ENCODE peak calls at places on chromosome 2, in four cellular contexts. One of them, this sample, is unnamed.

GRCh38 chr2:47339745-47340541 is 63.0 kb upstream of the MSH2 start:
- DNase-seq in transverse colon: peak; percentile 63
- DNase-seq in ovary: no peak
- DNase-seq in tibial nerve: no peak
- DNase-seq in this sample: peak; percentile 35

GRCh38 chr2:233048569-233049193 is 11.5 kb upstream of the INPP5D start:
- DNase-seq in transverse colon: no peak
- DNase-seq in ovary: no peak
- DNase-seq in tibial nerve: no peak
- DNase-seq in this sample: no peak

GRCh38 chr2:96144481-96145027 is 686 bp downstream of the DUSP2 start:
- DNase-seq in transverse colon: peak; percentile 52
- DNase-seq in ovary: no peak
- DNase-seq in tibial nerve: no peak
- DNase-seq in this sample: no peak

GRCh38 chr2:222289280-222290250 is 9.2 kb downstream of the PAX3 start:
- DNase-seq in transverse colon: no peak
- DNase-seq in ovary: no peak
- DNase-seq in tibial nerve: no peak
- DNase-seq in this sample: no peak

GRCh38 chr2:232458051-232458660 is 2.2 kb downstream of the ALPI start:
- DNase-seq in transverse colon: no peak
- DNase-seq in ovary: no peak
- DNase-seq in tibial nerve: no peak
- DNase-seq in this sample: no peak

GRCh38 chr2:20722592-20722991 is 55.6 kb downstream of the GDF7 start:
- DNase-seq in transverse colon: no peak
- DNase-seq in ovary: no peak
- DNase-seq in tibial nerve: no peak
- DNase-seq in this sample: no peak

GRCh38 chr2:54969940-54970338 is 80.3 kb downstream of the RTN4 start:
- DNase-seq in transverse colon: no peak
- DNase-seq in ovary: no peak
- DNase-seq in tibial nerve: no peak
- DNase-seq in this sample: no peak

GRCh38 chr2:32745191-32745590 is 117.3 kb downstream of the TTC27 start:
- DNase-seq in transverse colon: no peak
- DNase-seq in ovary: no peak
- DNase-seq in tibial nerve: no peak
- DNase-seq in this sample: no peak

GRCh38 chr2:118310878-118311442 is 222.7 kb downstream of the INSIG2 start:
- DNase-seq in transverse colon: no peak
- DNase-seq in ovary: no peak
- DNase-seq in tibial nerve: no peak
- DNase-seq in this sample: no peak

DNA sequence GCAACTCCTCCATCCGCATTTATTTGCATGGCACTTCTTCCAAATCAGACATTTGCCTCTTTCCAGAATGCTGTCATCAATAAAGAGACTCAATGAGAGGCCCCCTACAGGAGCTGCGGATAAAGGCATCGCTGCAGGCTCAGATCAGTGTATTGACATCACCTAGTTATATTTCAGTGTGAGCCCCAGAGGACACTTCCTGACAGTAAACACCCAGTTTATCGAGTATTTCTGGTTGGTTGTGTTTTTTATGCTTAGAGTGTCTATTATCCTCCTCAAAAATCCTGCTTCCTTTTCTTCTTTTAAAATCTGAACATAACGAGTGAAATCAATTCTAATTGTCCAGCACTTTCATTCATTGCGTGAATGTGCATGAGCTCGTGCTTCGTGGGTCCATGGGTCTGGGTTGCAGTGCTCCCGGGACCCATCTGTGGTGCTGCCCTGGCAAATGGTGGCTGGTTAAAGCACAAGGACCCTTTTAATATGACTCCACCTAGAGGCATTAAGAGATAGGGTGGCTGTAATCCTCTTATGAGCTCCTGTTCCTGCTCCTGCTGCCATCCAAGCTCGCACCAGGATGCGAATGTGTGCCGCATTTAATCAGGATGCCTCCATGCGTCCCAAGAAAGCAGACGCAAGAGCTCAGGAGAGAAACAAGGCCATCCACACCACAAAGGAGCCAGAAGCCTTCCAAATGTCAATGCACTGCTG is 38.9 kb downstream of the NRP2 start:
- DNase-seq in transverse colon: no peak
- DNase-seq in ovary: no peak
- DNase-seq in tibial nerve: no peak
- DNase-seq in this sample: no peak
- TF ChIP-seq CTCF in transverse colon: no peak
- TF ChIP-seq CTCF in ovary: no peak
- TF ChIP-seq CTCF in tibial nerve: no peak
- TF ChIP-seq CTCF in this sample: no peak

GRCh38 chr2:158187908-158188307 is 86.2 kb downstream of the UPP2 start:
- DNase-seq in transverse colon: no peak
- DNase-seq in ovary: no peak
- DNase-seq in tibial nerve: no peak
- DNase-seq in this sample: no peak

GRCh38 chr2:158191076-158191566 is 89.4 kb downstream of the UPP2 start:
- DNase-seq in transverse colon: no peak
- DNase-seq in ovary: no peak
- DNase-seq in tibial nerve: no peak
- DNase-seq in this sample: no peak

GRCh38 chr2:158191569-158191968 is 89.9 kb downstream of the UPP2 start:
- DNase-seq in transverse colon: no peak
- DNase-seq in ovary: no peak
- DNase-seq in tibial nerve: no peak
- DNase-seq in this sample: no peak

GRCh38 chr2:158192515-158193234 is 91.0 kb downstream of the UPP2 start:
- DNase-seq in transverse colon: no peak
- DNase-seq in ovary: no peak
- DNase-seq in tibial nerve: no peak
- DNase-seq in this sample: no peak

DNA sequence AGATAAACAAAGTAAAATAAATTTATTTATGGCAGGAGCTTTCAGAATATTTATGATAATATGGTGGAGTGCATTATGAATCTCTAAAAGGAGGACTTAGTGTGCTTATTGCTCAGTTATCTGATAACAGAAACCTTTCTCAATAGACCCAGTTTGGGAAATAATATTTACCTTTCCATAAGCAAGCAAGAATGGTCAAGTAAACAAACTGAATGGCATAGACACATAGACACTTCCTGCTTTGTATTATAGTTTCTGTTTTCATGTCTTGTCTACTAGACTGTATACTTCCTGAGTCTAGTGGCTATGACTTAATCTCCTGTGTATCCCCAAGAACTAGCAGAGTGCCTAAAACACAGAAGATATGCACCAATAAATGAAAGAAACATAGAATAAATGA is 87.8 kb downstream of the UPP2 start:
- DNase-seq in transverse colon: no peak
- DNase-seq in ovary: no peak
- DNase-seq in tibial nerve: no peak
- DNase-seq in this sample: no peak
- TF ChIP-seq EP300 in transverse colon: no peak
- TF ChIP-seq EP300 in ovary: no peak
- TF ChIP-seq EP300 in tibial nerve: no peak
- TF ChIP-seq EP300 in this sample: no peak

DNA sequence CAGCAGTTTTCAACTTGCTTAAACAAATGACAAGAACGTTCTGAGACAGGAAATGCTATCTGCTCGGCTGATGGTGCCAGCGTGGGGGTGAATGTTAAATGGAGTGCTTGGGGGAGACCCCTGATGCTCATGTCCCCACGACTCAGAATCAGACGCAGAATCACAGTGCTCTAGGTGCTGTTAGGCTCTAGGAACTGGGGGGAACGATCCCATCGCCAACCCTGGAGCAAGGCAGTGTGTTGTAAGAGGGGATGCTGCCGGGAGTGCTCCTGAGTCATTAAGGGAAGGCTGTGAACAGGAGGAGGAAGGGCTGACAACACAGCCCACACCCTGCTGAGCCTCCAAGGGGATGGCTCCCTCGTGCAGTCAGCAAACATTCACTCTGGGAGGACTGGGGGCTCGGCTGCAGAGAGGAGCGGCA is 34.0 kb upstream of the KCNF1 start:
- DNase-seq in transverse colon: no peak
- DNase-seq in ovary: no peak
- DNase-seq in tibial nerve: no peak
- DNase-seq in this sample: no peak
- H3K4me3 ChIP-seq in transverse colon: no peak overlapping the region
- H3K4me3 ChIP-seq in ovary: no peak overlapping the region
- H3K4me3 ChIP-seq in tibial nerve: no peak overlapping the region
- H3K4me3 ChIP-seq in this sample: no peak overlapping the region

GRCh38 chr2:97664636-97664970 is 759 bp upstream of the ACTR1B start:
- DNase-seq in transverse colon: peak; percentile 26
- DNase-seq in ovary: no peak
- DNase-seq in tibial nerve: no peak
- DNase-seq in this sample: no peak
- TF ChIP-seq CTCF in transverse colon: peak; percentile 6
- TF ChIP-seq CTCF in ovary: no peak
- TF ChIP-seq CTCF in tibial nerve: peak; percentile 4
- TF ChIP-seq CTCF in this sample: no peak

DNA sequence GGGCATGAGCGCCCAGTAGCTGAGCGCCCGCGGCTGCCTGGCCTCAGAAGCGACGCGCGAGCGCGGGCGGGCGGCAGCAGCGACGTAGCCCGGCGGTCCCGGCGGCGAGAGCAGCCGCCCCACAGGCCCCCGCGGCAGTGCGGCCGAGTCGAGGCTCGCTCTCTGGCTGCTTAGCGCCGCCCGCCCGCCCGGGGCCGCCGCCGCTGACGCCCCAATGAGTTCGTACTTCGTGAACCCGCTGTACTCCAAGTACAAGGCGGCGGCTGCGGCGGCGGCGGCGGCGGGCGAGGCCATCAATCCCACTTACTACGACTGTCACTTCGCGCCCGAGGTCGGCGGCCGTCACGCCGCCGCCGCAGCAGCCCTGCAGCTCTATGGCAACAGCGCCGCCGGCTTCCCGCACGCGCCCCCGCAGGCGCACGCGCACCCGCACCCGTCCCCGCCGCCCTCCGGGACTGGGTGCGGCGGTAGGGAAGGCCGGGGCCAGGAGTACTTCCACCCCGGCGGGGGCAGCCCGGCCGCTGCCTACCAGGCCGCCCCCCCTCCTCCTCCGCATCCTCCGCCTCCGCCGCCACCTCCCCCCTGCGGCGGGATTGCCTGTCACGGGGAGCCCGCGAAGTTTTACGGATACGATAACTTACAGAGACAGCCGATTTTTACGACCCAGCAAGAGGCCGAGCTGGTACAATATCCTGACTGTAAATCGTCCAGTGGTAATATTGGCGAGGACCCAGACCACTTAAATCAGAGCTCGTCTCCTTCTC is 830 bp downstream of the HOXD8 start:
- DNase-seq in transverse colon: peak; percentile 56
- DNase-seq in ovary: peak; percentile 83
- DNase-seq in tibial nerve: no peak
- DNase-seq in this sample: no peak
- TF ChIP-seq EP300 in transverse colon: no peak
- TF ChIP-seq EP300 in ovary: no peak
- TF ChIP-seq EP300 in tibial nerve: no peak
- TF ChIP-seq EP300 in this sample: no peak

GRCh38 chr2:74505448-74506246 is 1.8 kb downstream of the PCGF1 start:
- DNase-seq in transverse colon: no peak
- DNase-seq in ovary: no peak
- DNase-seq in tibial nerve: no peak
- DNase-seq in this sample: no peak
- H3K4me3 ChIP-seq in transverse colon: no peak overlapping the region
- H3K4me3 ChIP-seq in ovary: no peak overlapping the region
- H3K4me3 ChIP-seq in tibial nerve: no peak overlapping the region
- H3K4me3 ChIP-seq in this sample: peak overlapping the region; percentile 68

GRCh38 chr2:85770369-85770768 is 16.6 kb downstream of the ATOH8 start:
- DNase-seq in transverse colon: no peak
- DNase-seq in ovary: no peak
- DNase-seq in tibial nerve: no peak
- DNase-seq in this sample: no peak

GRCh38 chr2:85769987-85770362 is 16.2 kb downstream of the ATOH8 start:
- DNase-seq in transverse colon: no peak
- DNase-seq in ovary: no peak
- DNase-seq in tibial nerve: no peak
- DNase-seq in this sample: no peak

GRCh38 chr2:85767803-85768665 is 14.2 kb downstream of the ATOH8 start:
- DNase-seq in transverse colon: no peak
- DNase-seq in ovary: no peak
- DNase-seq in tibial nerve: no peak
- DNase-seq in this sample: no peak

GRCh38 chr2:85768713-85769112 is 14.9 kb downstream of the ATOH8 start:
- DNase-seq in transverse colon: peak; percentile 51
- DNase-seq in ovary: peak; percentile 91
- DNase-seq in tibial nerve: no peak
- DNase-seq in this sample: peak; percentile 82

GRCh38 chr2:85769236-85769986 is 15.6 kb downstream of the ATOH8 start:
- DNase-seq in transverse colon: no peak
- DNase-seq in ovary: no peak
- DNase-seq in tibial nerve: no peak
- DNase-seq in this sample: no peak
- TF ChIP-seq CTCF in transverse colon: no peak
- TF ChIP-seq CTCF in ovary: no peak
- TF ChIP-seq CTCF in tibial nerve: peak; percentile 24
- TF ChIP-seq CTCF in this sample: no peak

DNA sequence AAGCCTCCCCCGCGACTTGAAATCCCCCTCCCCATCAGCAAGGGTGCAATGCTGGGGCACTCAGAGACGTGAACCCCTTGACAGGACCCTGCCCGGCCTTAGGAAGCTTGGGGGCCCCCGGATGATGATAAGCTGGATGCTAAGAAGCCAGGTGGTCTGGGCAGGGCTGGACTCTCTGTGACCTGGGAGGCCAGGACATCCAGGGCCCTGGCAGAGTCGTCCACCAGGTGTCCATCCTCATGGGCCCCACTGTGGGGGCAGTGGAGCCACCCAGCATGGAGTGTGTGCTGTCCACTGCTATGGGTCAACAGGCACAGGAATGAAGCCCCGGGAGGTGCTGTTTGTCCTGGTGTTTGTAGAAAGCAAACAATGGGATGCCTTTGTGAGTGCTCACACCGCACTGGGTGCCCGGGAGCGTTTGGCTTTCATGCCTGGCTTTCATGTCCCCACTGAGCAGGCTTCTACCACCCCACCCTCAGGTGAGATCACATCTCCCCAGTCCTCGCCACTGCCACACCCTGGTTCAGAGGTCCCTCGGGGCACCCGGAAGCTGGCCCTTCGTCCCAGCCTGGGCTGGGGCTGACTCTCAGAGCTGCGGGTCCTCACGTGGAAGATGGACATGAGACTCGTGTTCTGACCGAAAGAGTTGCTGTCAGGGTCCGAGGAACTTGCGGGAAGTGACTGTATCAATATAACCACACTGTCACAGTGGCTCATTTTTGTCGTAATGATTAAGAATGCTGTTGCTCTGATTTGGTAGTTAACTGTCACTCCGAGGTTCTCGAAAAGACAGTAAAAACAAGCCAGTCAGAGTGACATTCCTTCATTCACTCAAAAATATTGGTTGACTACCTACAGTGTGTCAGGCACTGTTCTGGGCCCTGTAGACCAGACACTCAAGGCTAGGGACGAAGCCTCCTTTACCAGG is 53.3 kb downstream of the INHBB start:
- DNase-seq in transverse colon: peak; percentile 1
- DNase-seq in ovary: no peak
- DNase-seq in tibial nerve: no peak
- DNase-seq in this sample: peak; percentile 30
- TF ChIP-seq EP300 in transverse colon: no peak
- TF ChIP-seq EP300 in ovary: no peak
- TF ChIP-seq EP300 in tibial nerve: no peak
- TF ChIP-seq EP300 in this sample: no peak

This sample was measured in stomach.